ENCODE peak calls at places on chromosomes 7 and 10, in seven cellular contexts. Q, T, X, V, D, I and N are unnamed samples. For H3K27me3, the result is how much of the 10 kb centered on the place peaks cover.

GRCh38 chr7:151274376-151274760 is 25.9 kb upstream of the SMARCD3 start:
- DNase-seq in Q (peak), T (no peak), X (no peak), V (no peak), D (no peak), I (no peak), N (no peak)

GRCh38 chr7:132001166-132001565 is 444.7 kb upstream of the PODXL start:
- DNase-seq in Q (no peak), T (no peak), X (no peak), V (no peak), D (no peak), I (no peak), N (no peak)

GRCh38 chr7:129746857-129747529 is 135.5 kb downstream of the NRF1 start:
- DNase-seq in Q (no peak), T (no peak), X (no peak), V (no peak), D (no peak), I (no peak), N (no peak)

GRCh38 chr10:96756111-96756903 is 36.0 kb upstream of the PIK3AP1 start:
- DNase-seq in Q (no peak), T (no peak), X (no peak), V (no peak), D (no peak), I (no peak), N (no peak)

GRCh38 chr7:142383826-142384507 is 126.1 kb upstream of the PRSS58 start:
- DNase-seq in Q (no peak), T (no peak), X (no peak), V (no peak), D (no peak), I (no peak), N (no peak)

GRCh38 chr10:98620503-98620902 is 173.8 kb upstream of the HPS1 start:
- DNase-seq in Q (no peak), T (no peak), X (no peak), V (no peak), D (no peak), I (no peak), N (no peak)

GRCh38 chr7:3194501-3195141 is 106.4 kb upstream of the SDK1 start:
- DNase-seq in Q (no peak), T (no peak), X (no peak), V (no peak), D (peak), I (no peak), N (no peak)

GRCh38 chr7:36563706-36564325 is 160.5 kb downstream of the AOAH start:
- DNase-seq in Q (no peak), T (no peak), X (no peak), V (no peak), D (no peak), I (no peak), N (no peak)

GRCh38 chr7:122518488-122518887 is 180.4 kb downstream of the RNF133 start:
- DNase-seq in Q (no peak), T (no peak), X (no peak), V (no peak), D (no peak), I (no peak), N (no peak)

GRCh38 chr7:23538301-23538700 is 6.5 kb upstream of the TRA2A start:
- DNase-seq in Q (no peak), T (no peak), X (no peak), V (no peak), D (no peak), I (no peak), N (no peak)

GRCh38 chr7:99030951-99031350 is 113.0 kb downstream of the SMURF1 start:
- DNase-seq in Q (no peak), T (no peak), X (no peak), V (no peak), D (no peak), I (peak), N (no peak)

GRCh38 chr7:46175221-46175620 is 254.1 kb upstream of the IGFBP3 start:
- DNase-seq in Q (no peak), T (no peak), X (no peak), V (no peak), D (no peak), I (no peak), N (no peak)

GRCh38 chr10:6138456-6138855 is 49.6 kb downstream of the RBM17 start:
- DNase-seq in Q (no peak), T (no peak), X (no peak), V (no peak), D (no peak), I (no peak), N (no peak)

GRCh38 chr7:13832346-13832745 is 157.1 kb downstream of the ETV1 start:
- DNase-seq in Q (no peak), T (no peak), X (no peak), V (no peak), D (no peak), I (no peak), N (no peak)

GRCh38 chr7:28602282-28602681 is 190.0 kb downstream of the CREB5 start:
- DNase-seq in Q (no peak), T (no peak), X (no peak), V (no peak), D (no peak), I (no peak), N (no peak)

GRCh38 chr10:132269286-132270230 is 38.2 kb downstream of the STK32C start:
- DNase-seq in Q (no peak), T (no peak), X (no peak), V (peak), D (peak), I (no peak), N (no peak)

GRCh38 chr10:86936661-86937501 is 20.5 kb downstream of the MMRN2 start:
- DNase-seq in Q (no peak), T (peak), X (no peak), V (no peak), D (no peak), I (no peak), N (no peak)

GRCh38 chr7:157688439-157689268 is 351.9 kb downstream of the DNAJB6 start:
- DNase-seq in Q (no peak), T (no peak), X (peak), V (no peak), D (peak), I (no peak), N (no peak)

GRCh38 chr10:86363184-86363832 is 3.3 kb downstream of the GRID1 start:
- DNase-seq in Q (peak), T (no peak), X (peak), V (peak), D (peak), I (no peak), N (no peak)

GRCh38 chr10:133087679-133088523 is at the start of gene ADGRA1:
- DNase-seq in Q (no peak), T (no peak), X (no peak), V (peak), D (peak), I (no peak), N (no peak)

GRCh38 chr7:149669121-149669818 is 104.1 kb downstream of the ZNF467 start:
- DNase-seq in Q (no peak), T (no peak), X (no peak), V (no peak), D (no peak), I (no peak), N (peak)

GRCh38 chr10:104925232-104925851 is 284.3 kb downstream of the SORCS3 start:
- DNase-seq in Q (peak), T (no peak), X (no peak), V (peak), D (peak), I (peak), N (no peak)

GRCh38 chr10:46540412-46541016 is 15.9 kb downstream of the GPRIN2 start:
- DNase-seq in Q (no peak), T (no peak), X (peak), V (no peak), D (no peak), I (no peak), N (peak)

GRCh38 chr10:98380493-98381339 is 34.3 kb downstream of the PYROXD2 start:
- DNase-seq in Q (no peak), T (no peak), X (no peak), V (peak), D (no peak), I (no peak), N (no peak)

GRCh38 chr7:149872419-149873073 is 1.2 kb upstream of the ATP6V0E2 start:
- DNase-seq in Q (peak), T (peak), X (peak), V (peak), D (peak), I (peak), N (peak)

GRCh38 chr10:62017141-62017870 is 115.8 kb downstream of the ARID5B start:
- DNase-seq in Q (no peak), T (no peak), X (no peak), V (no peak), D (no peak), I (no peak), N (no peak)

GRCh38 chr7:104679085-104679484 is 334.9 kb upstream of the KMT2E start:
- DNase-seq in Q (no peak), T (no peak), X (no peak), V (no peak), D (no peak), I (no peak), N (no peak)

GRCh38 chr7:28858206-28858605 is 99.9 kb downstream of the TRIL start:
- DNase-seq in Q (no peak), T (no peak), X (no peak), V (no peak), D (no peak), I (no peak), N (no peak)

GRCh38 chr10:57785546-57785945 is 482.1 kb downstream of the IPMK start:
- DNase-seq in Q (no peak), T (no peak), X (no peak), V (no peak), D (no peak), I (no peak), N (no peak)

GRCh38 chr10:102644646-102645387 is 538 bp downstream of the TRIM8 start:
- DNase-seq in Q (peak), T (peak), X (peak), V (peak), D (peak), I (peak), N (peak)

GRCh38 chr7:18573410-18574234 is 78.1 kb downstream of the HDAC9 start:
- DNase-seq in Q (no peak), T (peak), X (no peak), V (no peak), D (no peak), I (peak), N (no peak)

GRCh38 chr10:120818301-120818700 is 32.9 kb upstream of the WDR11 start:
- DNase-seq in Q (no peak), T (no peak), X (no peak), V (no peak), D (peak), I (no peak), N (no peak)

GRCh38 chr7:1567893-1568292 is 1.9 kb downstream of the PSMG3 start:
- DNase-seq in Q (no peak), T (no peak), X (no peak), V (no peak), D (no peak), I (no peak), N (no peak)

GRCh38 chr10:127801302-127801701 is 64.3 kb downstream of the FOXI2 start:
- DNase-seq in Q (no peak), T (no peak), X (no peak), V (no peak), D (no peak), I (no peak), N (no peak)

GRCh38 chr7:75624134-75624832 is 114.5 kb downstream of the HIP1 start:
- DNase-seq in Q (no peak), T (no peak), X (peak), V (peak), D (no peak), I (peak), N (no peak)

GRCh38 chr10:58701398-58702135 is 188.9 kb downstream of the BICC1 start:
- DNase-seq in Q (no peak), T (no peak), X (no peak), V (no peak), D (no peak), I (peak), N (no peak)

GRCh38 chr10:101778151-101778780 is 2.4 kb upstream of the FGF8 start:
- DNase-seq in Q (no peak), T (peak), X (peak), V (no peak), D (no peak), I (no peak), N (no peak)

GRCh38 chr10:6279540-6280267 is 77.0 kb downstream of the PFKFB3 start:
- DNase-seq in Q (no peak), T (no peak), X (no peak), V (peak), D (peak), I (no peak), N (no peak)

GRCh38 chr10:71608863-71609768 is 110.5 kb downstream of the C10orf105 start:
- DNase-seq in Q (peak), T (peak), X (peak), V (peak), D (peak), I (peak), N (peak)

GRCh38 chr7:7103343-7104313 is 78.7 kb upstream of the C1GALT1 start:
- DNase-seq in Q (peak), T (no peak), X (no peak), V (peak), D (peak), I (peak), N (peak)

GRCh38 chr7:7099584-7100014 is 82.7 kb upstream of the C1GALT1 start:
- DNase-seq in Q (peak), T (no peak), X (no peak), V (peak), D (peak), I (peak), N (no peak)

GRCh38 chr7:7102906-7103305 is 79.4 kb upstream of the C1GALT1 start:
- DNase-seq in Q (no peak), T (no peak), X (no peak), V (no peak), D (no peak), I (no peak), N (no peak)

GRCh38 chr7:7098280-7098818 is 84.0 kb upstream of the C1GALT1 start:
- DNase-seq in Q (no peak), T (no peak), X (no peak), V (no peak), D (no peak), I (no peak), N (no peak)

GRCh38 chr7:7100432-7100849 is 81.9 kb upstream of the C1GALT1 start:
- DNase-seq in Q (peak), T (no peak), X (no peak), V (no peak), D (peak), I (no peak), N (no peak)
- H3K27ac ChIP-seq in Q (no peak), T (no peak), X (no peak), V (peak), D (peak), I (no peak), N (no peak)

GRCh38 chr7:42981595-42981994 is 49.4 kb downstream of the MRPL32 start:
- DNase-seq in Q (no peak), T (no peak), X (no peak), V (no peak), D (no peak), I (no peak), N (no peak)
- H3K27me3 ChIP-seq in Q (under half), T (under half), X (under half), V (under half), D (under half), I (under half), N (under half)

DNA sequence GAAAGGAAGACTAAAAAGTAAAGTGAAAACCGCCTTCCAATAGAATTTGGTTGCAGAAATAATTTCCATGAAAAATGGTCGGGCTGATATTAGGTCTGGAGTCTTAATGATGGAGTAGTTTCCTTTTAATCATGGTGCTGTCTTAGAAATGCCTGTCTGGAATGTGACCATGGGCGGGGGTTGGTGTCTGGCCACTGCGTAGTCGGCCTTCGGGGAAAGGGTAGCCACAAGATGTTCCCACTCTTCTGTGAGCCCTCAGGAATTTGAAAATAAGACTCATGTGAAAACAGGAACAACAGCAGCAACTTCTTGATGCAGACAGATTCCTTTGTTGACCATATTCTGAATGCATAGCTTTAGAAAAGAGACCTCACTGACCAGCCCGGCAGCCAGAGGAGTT is 176.8 kb downstream of the KIAA1217 start:
- DNase-seq in Q (no peak), T (no peak), X (no peak), V (no peak), D (no peak), I (no peak), N (no peak)
- H3K27ac ChIP-seq in Q (peak), T (no peak), X (no peak), V (no peak), D (no peak), I (peak), N (no peak)

GRCh38 chr10:23187155-23187554 is 5.0 kb upstream of the PTF1A start:
- DNase-seq in Q (no peak), T (no peak), X (no peak), V (no peak), D (no peak), I (no peak), N (no peak)
- H3K27me3 ChIP-seq in Q (under half), T (under half), X (half or more), V (half or more), D (half or more), I (under half), N (under half)

DNA sequence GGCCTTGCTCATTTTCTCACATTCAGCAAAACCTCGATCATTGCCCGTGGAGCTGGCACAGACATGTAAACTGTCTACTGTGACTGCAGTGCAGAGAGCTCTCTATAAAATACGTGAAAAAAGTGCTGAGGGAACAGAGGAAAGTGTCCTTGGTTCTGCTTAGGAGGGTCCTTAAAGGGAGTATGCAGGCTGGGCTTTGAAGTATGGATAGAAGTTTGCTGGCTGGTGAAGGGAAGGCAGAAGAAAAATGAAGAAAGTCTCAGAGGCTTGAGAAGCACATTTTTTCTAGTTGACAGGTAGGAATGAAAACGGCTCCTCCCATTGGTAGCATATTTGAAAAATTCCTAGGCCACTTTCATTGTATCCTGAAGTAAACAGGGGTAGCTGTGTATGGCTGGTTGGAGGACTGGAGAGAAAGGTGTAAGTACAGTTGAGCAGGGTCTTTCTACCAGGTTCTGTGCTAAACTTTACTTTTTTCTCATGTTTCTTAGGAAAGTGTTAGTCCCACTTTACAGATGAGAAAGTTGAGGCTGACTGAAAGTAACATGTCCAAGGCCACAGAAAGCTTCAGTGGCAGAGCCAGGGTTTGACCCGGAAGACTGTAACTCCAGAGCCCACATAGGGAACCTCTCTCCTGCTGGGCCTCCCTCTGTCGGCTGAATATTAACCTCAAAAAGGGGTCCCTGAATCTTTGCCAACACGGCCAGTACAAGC is 63.0 kb upstream of the PPIF start:
- DNase-seq in Q (no peak), T (no peak), X (no peak), V (no peak), D (no peak), I (no peak), N (no peak)
- H3K27ac ChIP-seq in Q (no peak), T (peak), X (peak), V (no peak), D (no peak), I (peak), N (no peak)

DNA sequence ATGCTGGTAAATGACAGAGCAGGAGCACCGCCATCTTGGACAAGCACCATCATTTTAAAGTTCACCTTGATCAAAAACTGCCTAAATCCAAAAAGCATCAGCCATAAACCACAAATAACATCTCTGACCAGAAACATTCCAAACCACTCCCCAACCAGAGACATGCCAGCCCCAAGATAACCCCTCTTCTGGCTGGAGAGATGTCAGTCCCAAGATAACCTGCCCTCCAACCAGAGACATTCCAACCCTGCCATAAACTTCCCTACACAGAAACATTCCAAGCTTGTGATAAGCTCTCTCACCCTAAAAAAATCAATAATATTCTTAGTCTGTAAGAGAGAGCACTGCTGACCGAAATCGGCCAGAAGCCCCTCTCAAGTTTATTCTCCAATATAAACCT is 659.3 kb downstream of the XPNPEP1 start:
- DNase-seq in Q (no peak), T (no peak), X (no peak), V (no peak), D (no peak), I (no peak), N (no peak)
- H3K27me3 ChIP-seq in Q (under half), T (under half), X (under half), V (under half), D (under half), I (under half), N (under half)

DNA sequence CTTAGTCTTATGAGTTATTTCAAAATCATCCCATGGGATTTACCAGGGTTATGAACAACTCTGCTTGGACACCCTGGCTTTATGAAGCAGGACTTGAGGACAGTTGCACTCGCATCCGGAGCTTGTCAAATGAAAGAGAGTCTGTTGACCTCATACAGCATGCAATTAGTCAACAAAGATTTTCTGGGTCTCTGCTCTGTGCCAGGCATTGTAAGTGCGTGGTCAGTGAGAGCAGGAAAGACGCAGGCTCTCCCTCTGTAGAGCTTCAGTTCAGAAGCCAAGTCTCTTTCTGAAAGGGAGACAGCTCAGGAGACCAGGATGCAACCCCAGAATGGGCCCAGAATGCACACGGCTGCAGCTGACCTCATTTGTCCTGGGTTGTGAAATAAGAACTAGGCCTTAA is 45.5 kb upstream of the DMBT1 start:
- DNase-seq in Q (no peak), T (no peak), X (no peak), V (no peak), D (no peak), I (peak), N (no peak)
- H3K27ac ChIP-seq in Q (no peak), T (peak), X (no peak), V (no peak), D (no peak), I (peak), N (no peak)

GRCh38 chr7:32070406-32071360 is at the start of gene PDE1C:
- DNase-seq in Q (no peak), T (no peak), X (no peak), V (peak), D (peak), I (peak), N (no peak)
- H3K27me3 ChIP-seq in Q (under half), T (under half), X (under half), V (half or more), D (half or more), I (under half), N (under half)

GRCh38 chr7:64562246-64562620 is 638 bp downstream of the ZNF680 start:
- DNase-seq in Q (no peak), T (no peak), X (no peak), V (no peak), D (no peak), I (no peak), N (peak)
- H3K27ac ChIP-seq in Q (peak), T (peak), X (peak), V (peak), D (no peak), I (peak), N (peak)